ENCODE peak calls at places on chromosomes 5 and 9, in eight cellular contexts. V, Z, A, I, F, O, W and P are unnamed samples.
A peak's percentile ranks its signal among the peaks of the same experiment; 100 is the strongest.

GRCh38 chr5:8848997-8849585 is 696.8 kb downstream of the SEMA5A start:
- DNase-seq in V (peak; percentile 51), Z (no peak), A (no peak), I (no peak), F (no peak), O (no peak), W (no peak), P (peak; percentile 91)

GRCh38 chr5:50300878-50301277 is 140.2 kb downstream of the EMB start:
- DNase-seq in V (no peak), Z (no peak), A (no peak), I (no peak), F (no peak), O (no peak), W (no peak), P (no peak)

GRCh38 chr9:88235615-88236014 is 97.3 kb upstream of the SPATA31C2 start:
- DNase-seq in V (no peak), Z (no peak), A (no peak), I (no peak), F (no peak), O (no peak), W (no peak), P (no peak)

GRCh38 chr5:132182366-132183040 is 45.1 kb downstream of the P4HA2 start:
- DNase-seq in V (peak; percentile 42), Z (no peak), A (no peak), I (no peak), F (no peak), O (no peak), W (peak; percentile 18), P (peak; percentile 35)

GRCh38 chr5:55903121-55903701 is 52.1 kb downstream of the IL31RA start:
- DNase-seq in V (peak; percentile 52), Z (no peak), A (no peak), I (no peak), F (peak; percentile 20), O (no peak), W (no peak), P (no peak)

GRCh38 chr9:36928670-36929349 is 105.3 kb downstream of the PAX5 start:
- DNase-seq in V (peak; percentile 90), Z (no peak), A (no peak), I (no peak), F (no peak), O (no peak), W (no peak), P (peak; percentile 42)

GRCh38 chr5:118224546-118224945 is 763.8 kb downstream of the DTWD2 start:
- DNase-seq in V (no peak), Z (no peak), A (no peak), I (no peak), F (no peak), O (no peak), W (no peak), P (peak; percentile 87)

GRCh38 chr5:26121343-26121742 is 917.0 kb downstream of the CDH9 start:
- DNase-seq in V (no peak), Z (no peak), A (peak; percentile 8), I (no peak), F (no peak), O (peak; percentile 15), W (peak; percentile 50), P (no peak)

GRCh38 chr9:5714501-5715401 is 85.8 kb downstream of the RIC1 start:
- DNase-seq in V (peak; percentile 33), Z (no peak), A (peak; percentile 8), I (no peak), F (no peak), O (peak; percentile 25), W (peak; percentile 67), P (no peak)

GRCh38 chr9:115952667-115953316 is 200.8 kb upstream of the PAPPA start:
- DNase-seq in V (peak; percentile 50), Z (no peak), A (no peak), I (no peak), F (no peak), O (peak; percentile 13), W (no peak), P (peak; percentile 80)

GRCh38 chr5:81209869-81210268 is 23.3 kb upstream of the CKMT2 start:
- DNase-seq in V (no peak), Z (no peak), A (no peak), I (no peak), F (no peak), O (no peak), W (no peak), P (no peak)

GRCh38 chr5:82365744-82366228 is 87.6 kb upstream of the RPS23 start:
- DNase-seq in V (peak; percentile 76), Z (no peak), A (no peak), I (no peak), F (no peak), O (peak; percentile 87), W (no peak), P (peak; percentile 71)

GRCh38 chr9:81052846-81053245 is 636.5 kb downstream of the TLE1 start:
- DNase-seq in V (peak; percentile 7), Z (no peak), A (no peak), I (no peak), F (no peak), O (no peak), W (no peak), P (peak; percentile 83)

GRCh38 chr5:40406426-40407211 is 273.1 kb upstream of the PTGER4 start:
- DNase-seq in V (no peak), Z (no peak), A (no peak), I (no peak), F (peak; percentile 31), O (peak; percentile 3), W (no peak), P (peak; percentile 34)

GRCh38 chr5:154708207-154708606 is 47.0 kb upstream of the LARP1 start:
- DNase-seq in V (no peak), Z (no peak), A (no peak), I (no peak), F (no peak), O (no peak), W (no peak), P (peak; percentile 23)

GRCh38 chr9:93185261-93186150 is 1.6 kb downstream of the WNK2 start:
- DNase-seq in V (no peak), Z (no peak), A (no peak), I (no peak), F (no peak), O (no peak), W (peak; percentile 75), P (no peak)

GRCh38 chr5:88734191-88734640 is 148.8 kb downstream of the MEF2C start:
- DNase-seq in V (peak; percentile 18), Z (no peak), A (no peak), I (no peak), F (peak; percentile 65), O (no peak), W (no peak), P (no peak)

GRCh38 chr9:127689332-127690000 is 17.3 kb upstream of the CFAP157 start:
- DNase-seq in V (no peak), Z (no peak), A (no peak), I (no peak), F (no peak), O (no peak), W (no peak), P (no peak)

GRCh38 chr5:148113243-148113642 is 49.5 kb downstream of the SPINK5 start:
- DNase-seq in V (no peak), Z (no peak), A (no peak), I (no peak), F (no peak), O (no peak), W (no peak), P (no peak)

GRCh38 chr9:121708768-121709488 is 57.5 kb downstream of the DAB2IP start:
- DNase-seq in V (no peak), Z (no peak), A (no peak), I (no peak), F (no peak), O (no peak), W (peak; percentile 60), P (no peak)

GRCh38 chr5:157568717-157569116 is 6.9 kb downstream of the ADAM19 start:
- DNase-seq in V (no peak), Z (no peak), A (peak; percentile 33), I (no peak), F (no peak), O (no peak), W (no peak), P (no peak)

GRCh38 chr9:92652461-92652860 is 17.5 kb downstream of the IPPK start:
- DNase-seq in V (peak; percentile 44), Z (no peak), A (no peak), I (no peak), F (no peak), O (no peak), W (no peak), P (no peak)

DNA sequence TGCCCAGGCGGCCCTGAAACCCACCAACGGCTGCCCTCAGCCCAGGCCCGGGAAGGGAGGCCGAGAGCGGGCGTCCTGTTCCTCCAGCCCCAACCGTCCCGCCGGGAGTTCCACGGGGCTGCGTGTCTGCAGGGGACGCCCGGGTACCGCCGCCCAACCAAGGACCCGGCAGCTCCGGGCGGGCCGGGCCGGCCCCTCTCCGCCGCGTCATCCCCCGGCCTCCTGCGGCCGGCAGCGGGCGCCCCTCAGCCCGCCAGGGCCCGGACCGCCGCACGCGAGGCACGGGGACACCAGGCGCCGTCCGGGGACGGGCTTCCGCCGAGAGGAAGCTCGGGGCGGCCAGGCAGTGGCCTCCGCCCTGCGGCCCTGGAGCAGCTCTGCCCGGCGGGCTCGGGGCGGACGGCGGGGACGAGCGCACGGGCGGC is 432 bp downstream of the FBXW5 start:
- DNase-seq in V (peak; percentile 58), Z (no peak), A (no peak), I (no peak), F (peak; percentile 33), O (no peak), W (no peak), P (peak; percentile 87)
- TF ChIP-seq CTCF in V (no peak), Z (no peak), A (no peak), I (no peak), F (no peak), O (no peak), W (no peak), P (no peak)

DNA sequence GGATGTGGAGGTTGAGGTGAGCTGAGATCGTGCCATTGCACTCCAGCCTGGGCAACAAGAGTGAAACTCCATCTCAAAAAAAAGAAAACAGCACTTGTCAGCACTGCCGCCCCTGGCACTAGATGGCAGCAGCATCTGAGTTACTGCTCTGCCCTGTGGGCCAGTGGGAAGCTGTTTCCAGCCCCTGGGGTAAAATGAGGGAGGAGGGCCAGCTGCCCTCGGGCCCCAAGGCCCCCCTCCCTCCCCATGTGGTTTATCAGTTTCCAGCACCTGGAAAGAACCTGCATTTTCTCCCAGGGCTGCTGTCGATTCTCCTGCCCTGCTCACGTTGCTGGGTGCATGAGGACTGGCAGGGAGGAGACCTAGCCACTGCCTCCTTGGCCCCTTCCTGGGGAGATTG is 13.2 kb upstream of the CEL start:
- DNase-seq in V (peak; percentile 30), Z (no peak), A (no peak), I (no peak), F (no peak), O (no peak), W (peak; percentile 46), P (peak; percentile 17)
- TF ChIP-seq CTCF in V (peak; percentile 38), Z (peak; percentile 28), A (no peak), I (no peak), F (peak; percentile 62), O (peak; percentile 62), W (peak; percentile 51), P (peak; percentile 51)

GRCh38 chr9:79312686-79313421 is 258.9 kb upstream of the TLE4 start:
- DNase-seq in V (no peak), Z (no peak), A (no peak), I (no peak), F (no peak), O (no peak), W (peak; percentile 51), P (no peak)
- TF ChIP-seq CTCF in V (no peak), Z (no peak), A (no peak), I (no peak), F (no peak), O (no peak), W (peak; percentile 48), P (no peak)

GRCh38 chr5:175508896-175509295 is 30.5 kb downstream of the SFXN1 start:
- DNase-seq in V (no peak), Z (no peak), A (no peak), I (no peak), F (no peak), O (peak; percentile 7), W (no peak), P (no peak)
- TF ChIP-seq CTCF in V (no peak), Z (no peak), A (no peak), I (no peak), F (no peak), O (no peak), W (no peak), P (no peak)